ENCODE peak calls at places on chromosomes 2 and 18, in six cellular contexts. One of them, this sample, is unnamed.
A peak's percentile ranks its signal among the peaks of the same experiment; 100 is the strongest.

GRCh38 chr2:232362174-232362913 is 16.2 kb upstream of the ALPP start:
- DNase-seq in stimulated activated naive CD4-positive, alpha-beta T cell: no peak
- DNase-seq in activated naive CD4-positive, alpha-beta T cell: no peak
- DNase-seq in amygdala: no peak
- DNase-seq in stimulated activated CD4-positive, alpha-beta T cell treated with anti-CD3 and anti-CD28 coated beads, Interleukin-2, amount 100 ng/mL, for 48 hours: no peak
- DNase-seq in psoas muscle: peak; percentile 45
- DNase-seq in this sample: no peak

GRCh38 chr2:128320609-128321420 is 2.1 kb upstream of the HS6ST1 start:
- DNase-seq in stimulated activated CD4-positive, alpha-beta T cell treated with anti-CD3 and anti-CD28 coated beads, Interleukin-2, amount 100 ng/mL, for 48 hours: no peak
- DNase-seq in amygdala: no peak
- DNase-seq in psoas muscle: no peak
- DNase-seq in activated naive CD4-positive, alpha-beta T cell: no peak
- DNase-seq in stimulated activated naive CD4-positive, alpha-beta T cell: no peak
- DNase-seq in this sample: no peak

GRCh38 chr2:15050483-15050882 is 418.0 kb downstream of the LRATD1 start:
- DNase-seq in activated naive CD4-positive, alpha-beta T cell: no peak
- DNase-seq in psoas muscle: no peak
- DNase-seq in amygdala: no peak
- DNase-seq in stimulated activated naive CD4-positive, alpha-beta T cell: no peak
- DNase-seq in stimulated activated CD4-positive, alpha-beta T cell treated with anti-CD3 and anti-CD28 coated beads, Interleukin-2, amount 100 ng/mL, for 48 hours: no peak
- DNase-seq in this sample: no peak

GRCh38 chr18:40355701-40356100 is 1599.3 kb upstream of the PIK3C3 start:
- DNase-seq in stimulated activated naive CD4-positive, alpha-beta T cell: no peak
- DNase-seq in stimulated activated CD4-positive, alpha-beta T cell treated with anti-CD3 and anti-CD28 coated beads, Interleukin-2, amount 100 ng/mL, for 48 hours: no peak
- DNase-seq in amygdala: no peak
- DNase-seq in activated naive CD4-positive, alpha-beta T cell: no peak
- DNase-seq in psoas muscle: no peak
- DNase-seq in this sample: no peak

GRCh38 chr2:62740221-62740620 is 34.7 kb downstream of the EHBP1 start:
- DNase-seq in amygdala: no peak
- DNase-seq in activated naive CD4-positive, alpha-beta T cell: no peak
- DNase-seq in psoas muscle: no peak
- DNase-seq in stimulated activated naive CD4-positive, alpha-beta T cell: no peak
- DNase-seq in stimulated activated CD4-positive, alpha-beta T cell treated with anti-CD3 and anti-CD28 coated beads, Interleukin-2, amount 100 ng/mL, for 48 hours: no peak
- DNase-seq in this sample: no peak

GRCh38 chr18:47926101-47926850 is 4.2 kb downstream of the SMAD2 start:
- DNase-seq in psoas muscle: no peak
- DNase-seq in stimulated activated CD4-positive, alpha-beta T cell treated with anti-CD3 and anti-CD28 coated beads, Interleukin-2, amount 100 ng/mL, for 48 hours: no peak
- DNase-seq in stimulated activated naive CD4-positive, alpha-beta T cell: no peak
- DNase-seq in amygdala: no peak
- DNase-seq in activated naive CD4-positive, alpha-beta T cell: no peak
- DNase-seq in this sample: no peak

GRCh38 chr2:216503697-216504375 is 5.2 kb downstream of the RPL37A start:
- DNase-seq in stimulated activated CD4-positive, alpha-beta T cell treated with anti-CD3 and anti-CD28 coated beads, Interleukin-2, amount 100 ng/mL, for 48 hours: no peak
- DNase-seq in activated naive CD4-positive, alpha-beta T cell: no peak
- DNase-seq in psoas muscle: no peak
- DNase-seq in amygdala: no peak
- DNase-seq in stimulated activated naive CD4-positive, alpha-beta T cell: no peak
- DNase-seq in this sample: no peak

GRCh38 chr2:5387421-5387820 is 304.8 kb upstream of the SOX11 start:
- DNase-seq in stimulated activated CD4-positive, alpha-beta T cell treated with anti-CD3 and anti-CD28 coated beads, Interleukin-2, amount 100 ng/mL, for 48 hours: no peak
- DNase-seq in psoas muscle: no peak
- DNase-seq in amygdala: no peak
- DNase-seq in stimulated activated naive CD4-positive, alpha-beta T cell: no peak
- DNase-seq in activated naive CD4-positive, alpha-beta T cell: no peak
- DNase-seq in this sample: no peak

GRCh38 chr18:39389800-39390379 is 1824.3 kb upstream of the CELF4 start:
- DNase-seq in stimulated activated CD4-positive, alpha-beta T cell treated with anti-CD3 and anti-CD28 coated beads, Interleukin-2, amount 100 ng/mL, for 48 hours: no peak
- DNase-seq in activated naive CD4-positive, alpha-beta T cell: no peak
- DNase-seq in psoas muscle: no peak
- DNase-seq in stimulated activated naive CD4-positive, alpha-beta T cell: no peak
- DNase-seq in amygdala: no peak
- DNase-seq in this sample: no peak

GRCh38 chr2:20633794-20634259 is 17.1 kb downstream of the HS1BP3 start:
- DNase-seq in stimulated activated naive CD4-positive, alpha-beta T cell: no peak
- DNase-seq in stimulated activated CD4-positive, alpha-beta T cell treated with anti-CD3 and anti-CD28 coated beads, Interleukin-2, amount 100 ng/mL, for 48 hours: no peak
- DNase-seq in amygdala: no peak
- DNase-seq in psoas muscle: peak; percentile 66
- DNase-seq in activated naive CD4-positive, alpha-beta T cell: no peak
- DNase-seq in this sample: no peak

GRCh38 chr2:84631047-84631446 is 114.7 kb downstream of the DNAH6 start:
- DNase-seq in psoas muscle: no peak
- DNase-seq in stimulated activated naive CD4-positive, alpha-beta T cell: peak; percentile 58
- DNase-seq in activated naive CD4-positive, alpha-beta T cell: no peak
- DNase-seq in amygdala: no peak
- DNase-seq in stimulated activated CD4-positive, alpha-beta T cell treated with anti-CD3 and anti-CD28 coated beads, Interleukin-2, amount 100 ng/mL, for 48 hours: no peak
- DNase-seq in this sample: peak; percentile 34